ENCODE peak calls at places on chromosomes 4 and X, in six cellular contexts. C is GM12878, E is H1, Z is HCT116, S is HepG2, X is K562. Q is an unnamed sample.

GRCh38 chrX:115582871-115583729 is 22.1 kb downstream of the PLS3 start:
- DNase-seq in C (no peak), E (no peak), Z (no peak), S (no peak), X (no peak), Q (no peak)

GRCh38 chrX:101208152-101208905 is 11.3 kb upstream of the DRP2 start:
- DNase-seq in C (peak), E (no peak), Z (no peak), S (peak), X (no peak), Q (no peak)

GRCh38 chrX:63050225-63050624 is 300.9 kb downstream of the SPIN4 start:
- DNase-seq in C (peak), E (no peak), Z (peak), S (no peak), X (no peak), Q (peak)

GRCh38 chr4:91448668-91449330 is 855.0 kb upstream of the GRID2 start:
- DNase-seq in C (no peak), E (no peak), Z (peak), S (no peak), X (no peak), Q (no peak)

GRCh38 chr4:13783800-13784411 is 156.4 kb upstream of the BOD1L1 start:
- DNase-seq in C (peak), E (no peak), Z (no peak), S (peak), X (no peak), Q (no peak)

GRCh38 chr4:22553560-22553959 is 37.7 kb upstream of the ADGRA3 start:
- DNase-seq in C (no peak), E (no peak), Z (no peak), S (no peak), X (no peak), Q (no peak)

GRCh38 chr4:3436798-3437581 is 4.8 kb upstream of the HGFAC start:
- DNase-seq in C (peak), E (no peak), Z (peak), S (no peak), X (no peak), Q (no peak)

GRCh38 chr4:184728858-184729257 is 5.0 kb downstream of the CENPU start:
- DNase-seq in C (no peak), E (no peak), Z (no peak), S (peak), X (no peak), Q (no peak)

GRCh38 chr4:39205476-39205875 is 23.1 kb downstream of the WDR19 start:
- DNase-seq in C (no peak), E (no peak), Z (no peak), S (no peak), X (no peak), Q (no peak)

GRCh38 chr4:33184684-33185083 is 2464.5 kb downstream of the PCDH7 start:
- DNase-seq in C (peak), E (no peak), Z (no peak), S (no peak), X (no peak), Q (no peak)

GRCh38 chr4:120629546-120629945 is 293.0 kb downstream of the PRDM5 start:
- DNase-seq in C (no peak), E (no peak), Z (no peak), S (no peak), X (no peak), Q (no peak)

GRCh38 chrX:108443065-108443464 is 3.4 kb downstream of the COL4A5 start:
- DNase-seq in C (no peak), E (no peak), Z (no peak), S (no peak), X (no peak), Q (no peak)

GRCh38 chrX:2463973-2464676 is 36.7 kb downstream of the DHRSX start:
- DNase-seq in C (no peak), E (no peak), Z (peak), S (no peak), X (peak), Q (no peak)

GRCh38 chrX:103461156-103461555 is 58.1 kb downstream of the RAB40A start:
- DNase-seq in C (no peak), E (no peak), Z (no peak), S (no peak), X (no peak), Q (no peak)

GRCh38 chrX:103685396-103685795 is 1.1 kb downstream of the MORF4L2 start:
- DNase-seq in C (no peak), E (no peak), Z (no peak), S (no peak), X (peak), Q (no peak)

GRCh38 chr4:7513731-7514130 is 79.0 kb upstream of the PSAPL1 start:
- DNase-seq in C (no peak), E (no peak), Z (no peak), S (no peak), X (no peak), Q (no peak)

GRCh38 chrX:41733939-41734338 is 10.0 kb downstream of the GPR82 start:
- DNase-seq in C (peak), E (no peak), Z (no peak), S (no peak), X (no peak), Q (no peak)
- TF ChIP-seq ZNF274 in C (no peak), E (no peak), Z (no peak), S (no peak), X (no peak), Q (no peak)

GRCh38 chr4:71417150-71417549 is 78.3 kb downstream of the SLC4A4 start:
- DNase-seq in C (no peak), E (no peak), Z (no peak), S (no peak), X (no peak), Q (no peak)
- TF ChIP-seq ZNF274 in C (no peak), E (no peak), Z (no peak), S (no peak), X (no peak), Q (no peak)

GRCh38 chrX:9646471-9647038 is 119.1 kb downstream of the GPR143 start:
- DNase-seq in C (no peak), E (no peak), Z (no peak), S (no peak), X (peak), Q (no peak)

GRCh38 chrX:9643807-9644206 is 121.8 kb downstream of the GPR143 start:
- DNase-seq in C (no peak), E (no peak), Z (no peak), S (no peak), X (no peak), Q (no peak)

GRCh38 chrX:9644335-9644734 is 121.3 kb downstream of the GPR143 start:
- DNase-seq in C (peak), E (no peak), Z (no peak), S (no peak), X (no peak), Q (no peak)

GRCh38 chrX:9650091-9650490 is 115.6 kb downstream of the GPR143 start:
- DNase-seq in C (no peak), E (no peak), Z (no peak), S (no peak), X (no peak), Q (no peak)

GRCh38 chrX:9647475-9647874 is 118.2 kb downstream of the GPR143 start:
- DNase-seq in C (no peak), E (no peak), Z (no peak), S (no peak), X (no peak), Q (no peak)
- TF ChIP-seq ZNF274 in C (no peak), E (no peak), Z (no peak), S (no peak), X (no peak), Q (no peak)

GRCh38 chr4:31365006-31365690 is 645.0 kb downstream of the PCDH7 start:
- DNase-seq in C (no peak), E (no peak), Z (no peak), S (no peak), X (no peak), Q (no peak)
- TF ChIP-seq ZNF274 in C (no peak), E (no peak), Z (no peak), S (no peak), X (no peak), Q (no peak)

GRCh38 chr4:6268650-6269399 is 825 bp upstream of the WFS1 start:
- DNase-seq in C (no peak), E (no peak), Z (no peak), S (no peak), X (no peak), Q (no peak)
- TF ChIP-seq ZNF274 in C (no peak), E (no peak), Z (no peak), S (no peak), X (no peak), Q (no peak)

DNA sequence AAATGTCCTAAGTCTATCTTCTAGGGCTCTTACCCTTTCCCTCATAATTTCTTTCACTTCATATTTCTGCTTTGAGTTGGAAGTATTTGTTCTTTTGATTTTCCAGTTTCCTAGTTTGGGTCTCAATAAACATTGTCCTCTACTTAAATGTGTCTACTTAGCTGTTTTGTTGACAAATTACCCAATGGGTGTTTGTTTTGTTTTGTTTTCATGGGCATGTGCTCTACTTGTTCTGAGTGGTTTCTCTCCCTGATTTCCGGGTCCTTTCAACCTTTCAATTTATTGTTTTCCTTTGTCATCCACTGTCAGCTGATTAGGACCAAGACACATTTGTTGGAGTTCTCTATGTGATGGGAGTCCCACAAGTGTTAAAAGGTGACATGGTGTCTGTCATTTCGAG is 1181.4 kb downstream of the RPA4 start:
- DNase-seq in C (no peak), E (no peak), Z (no peak), S (no peak), X (no peak), Q (no peak)
- TF ChIP-seq ZNF274 in C (no peak), E (no peak), Z (no peak), S (no peak), X (no peak), Q (no peak)

GRCh38 chr4:109548655-109549054 is 11.4 kb upstream of the MCUB start:
- DNase-seq in C (no peak), E (no peak), Z (no peak), S (no peak), X (no peak), Q (no peak)
- TF ChIP-seq ZNF274 in C (no peak), E (no peak), Z (no peak), S (no peak), X (no peak), Q (no peak)

GRCh38 chr4:186602978-186603377 is 47.6 kb upstream of the MTNR1A start:
- DNase-seq in C (no peak), E (no peak), Z (no peak), S (no peak), X (no peak), Q (no peak)

GRCh38 chr4:186605261-186605865 is 50.0 kb upstream of the MTNR1A start:
- DNase-seq in C (no peak), E (no peak), Z (no peak), S (no peak), X (no peak), Q (no peak)

GRCh38 chr4:186604124-186604627 is 48.8 kb upstream of the MTNR1A start:
- DNase-seq in C (no peak), E (no peak), Z (no peak), S (peak), X (no peak), Q (no peak)

GRCh38 chr4:186607490-186607889 is 52.1 kb upstream of the MTNR1A start:
- DNase-seq in C (no peak), E (no peak), Z (no peak), S (no peak), X (no peak), Q (no peak)

GRCh38 chr4:186606593-186606992 is 51.2 kb upstream of the MTNR1A start:
- DNase-seq in C (no peak), E (no peak), Z (no peak), S (no peak), X (no peak), Q (no peak)
- TF ChIP-seq ZNF274 in C (no peak), E (no peak), Z (no peak), S (no peak), X (no peak), Q (no peak)

DNA sequence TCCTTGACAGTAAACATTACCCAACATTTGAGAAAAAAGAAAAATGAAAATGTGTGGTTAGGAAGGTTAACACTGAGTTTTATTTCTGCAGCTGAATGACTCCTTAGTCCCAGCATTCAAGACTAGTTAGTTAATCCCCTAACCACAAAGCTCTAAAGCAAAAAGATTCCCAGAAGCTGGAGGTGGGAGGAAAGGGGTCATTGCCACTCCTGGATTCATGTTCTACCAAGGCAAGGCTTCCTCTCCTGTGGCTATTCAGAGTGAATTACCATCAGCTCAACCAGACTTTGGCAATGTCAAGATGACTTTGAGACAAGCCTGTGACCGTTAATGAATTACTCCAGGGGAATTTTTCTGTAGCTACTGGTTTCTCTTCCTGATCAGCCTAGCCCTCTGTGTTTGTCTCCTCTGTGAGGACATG is 63.6 kb downstream of the HADH start:
- DNase-seq in C (no peak), E (no peak), Z (no peak), S (no peak), X (no peak), Q (no peak)
- TF ChIP-seq ZNF274 in C (no peak), E (no peak), Z (no peak), S (no peak), X (no peak), Q (no peak)